ENCODE peak calls at places on chromosome 16, in ten cellular contexts. I, N, V, G, O, B, K, Y, W and P are unnamed samples.

GRCh38 chr16:19284207-19284606 is 1.3 kb upstream of the CLEC19A start:
- DNase-seq in O (peak), I (peak), G (no peak), K (no peak), W (no peak), N (peak), Y (no peak), V (no peak), B (peak), P (no peak)

GRCh38 chr16:87955302-87956168 is 4.3 kb downstream of the BANP start:
- DNase-seq in B (no peak), Y (no peak), N (no peak), I (no peak), O (no peak), G (peak), K (no peak), V (no peak), W (no peak), P (no peak)

GRCh38 chr16:82396509-82396908 is 226.5 kb upstream of the MPHOSPH6 start:
- DNase-seq in K (no peak), O (no peak), B (no peak), W (no peak), Y (no peak), N (no peak), G (no peak), I (no peak), V (no peak), P (no peak)

GRCh38 chr16:67652578-67653130 is 7.4 kb downstream of the ACD start:
- DNase-seq in N (no peak), O (peak), W (no peak), K (no peak), Y (peak), B (no peak), V (peak), I (no peak), G (no peak), P (no peak)

GRCh38 chr16:30931068-30931655 is 7.8 kb downstream of the FBXL19 start:
- DNase-seq in Y (no peak), O (no peak), B (no peak), I (no peak), K (no peak), W (no peak), G (no peak), N (no peak), V (no peak), P (no peak)

GRCh38 chr16:85838876-85839585 is 39.5 kb downstream of the COX4I1 start:
- DNase-seq in N (no peak), G (no peak), V (no peak), K (no peak), Y (peak), I (no peak), B (no peak), W (no peak), O (no peak), P (no peak)

GRCh38 chr16:25270577-25270976 is 12.9 kb upstream of the ZKSCAN2 start:
- DNase-seq in N (no peak), B (no peak), O (no peak), W (no peak), V (no peak), K (no peak), I (no peak), Y (no peak), G (no peak), P (no peak)

GRCh38 chr16:83967838-83968482 is at the start of gene NECAB2:
- DNase-seq in O (peak), Y (peak), W (no peak), I (peak), N (no peak), K (no peak), G (peak), V (peak), B (no peak), P (no peak)

GRCh38 chr16:21560462-21560861 is 38.9 kb upstream of the METTL9 start:
- DNase-seq in W (peak), V (no peak), N (no peak), G (no peak), Y (no peak), K (peak), B (no peak), O (no peak), I (peak), P (no peak)

GRCh38 chr16:8878523-8878911 is 3.6 kb upstream of the LITAFD start:
- DNase-seq in O (no peak), I (no peak), K (no peak), V (no peak), N (no peak), W (no peak), G (peak), B (no peak), Y (no peak), P (no peak)

GRCh38 chr16:70470927-70471341 is 16.5 kb downstream of the FCSK start:
- DNase-seq in K (no peak), B (no peak), I (peak), Y (peak), V (no peak), N (peak), O (peak), G (peak), W (no peak), P (no peak)

GRCh38 chr16:46627746-46628145 is 6.6 kb upstream of the SHCBP1 start:
- DNase-seq in W (no peak), B (no peak), O (no peak), Y (no peak), I (no peak), V (no peak), G (peak), K (no peak), N (no peak), P (no peak)

GRCh38 chr16:46629331-46629843 is 8.2 kb upstream of the SHCBP1 start:
- DNase-seq in V (no peak), W (no peak), K (no peak), I (no peak), O (no peak), G (peak), Y (no peak), N (no peak), B (no peak), P (no peak)

DNA sequence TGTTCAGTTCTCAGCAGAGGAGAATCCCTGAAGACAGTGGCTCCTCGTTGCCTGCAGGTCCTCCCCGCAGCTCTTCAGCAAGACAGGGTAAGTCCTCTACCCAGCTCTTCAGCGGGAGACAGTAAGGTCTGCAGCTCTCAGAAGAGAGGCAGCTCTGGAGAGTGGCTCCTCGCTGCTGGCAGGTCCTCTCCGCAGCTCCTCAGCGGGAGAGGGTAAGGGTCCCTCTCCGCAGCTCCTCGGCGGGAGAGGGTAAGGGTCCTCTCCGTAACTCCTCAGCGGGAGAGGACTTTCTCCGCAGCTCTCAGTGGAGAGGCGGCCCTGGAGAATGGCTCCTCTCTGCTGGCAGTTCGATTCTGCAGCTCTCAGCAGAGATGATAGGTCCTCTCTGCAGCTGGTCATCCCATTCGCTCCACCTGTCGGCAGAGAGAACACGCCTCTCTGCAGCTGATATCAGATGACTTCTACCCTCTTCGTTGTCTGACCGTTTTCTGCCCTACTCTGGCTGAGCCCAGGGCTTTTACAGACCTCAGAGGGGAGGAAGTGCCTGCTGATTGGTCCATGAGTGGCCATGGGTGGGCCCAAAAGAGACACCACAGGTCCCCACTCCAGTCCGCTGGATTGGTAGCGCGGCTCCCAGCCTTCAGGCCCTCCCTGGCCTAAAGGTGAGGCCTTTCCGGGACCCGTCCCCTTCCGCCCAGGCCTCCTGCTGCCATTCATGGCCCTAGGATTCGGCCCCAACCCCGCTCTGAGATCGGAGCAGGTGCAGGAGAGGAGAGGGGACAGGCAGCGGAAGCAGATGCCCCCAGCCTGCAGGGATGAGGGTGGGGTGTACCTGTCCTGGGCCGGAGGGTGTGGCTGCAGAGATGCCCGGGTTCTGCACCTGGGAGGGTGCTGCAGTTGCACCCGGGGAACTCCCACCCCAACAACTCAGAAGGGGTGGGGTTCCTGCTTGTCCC is 11.9 kb upstream of the SHCBP1 start:
- DNase-seq in V (no peak), B (no peak), K (no peak), W (no peak), Y (no peak), N (no peak), I (no peak), G (no peak), O (no peak), P (no peak)
- TF ChIP-seq POLR2A in V (no peak), B (no peak), K (no peak), W (no peak), Y (no peak), N (no peak), I (no peak), G (no peak), O (no peak), P (no peak)

DNA sequence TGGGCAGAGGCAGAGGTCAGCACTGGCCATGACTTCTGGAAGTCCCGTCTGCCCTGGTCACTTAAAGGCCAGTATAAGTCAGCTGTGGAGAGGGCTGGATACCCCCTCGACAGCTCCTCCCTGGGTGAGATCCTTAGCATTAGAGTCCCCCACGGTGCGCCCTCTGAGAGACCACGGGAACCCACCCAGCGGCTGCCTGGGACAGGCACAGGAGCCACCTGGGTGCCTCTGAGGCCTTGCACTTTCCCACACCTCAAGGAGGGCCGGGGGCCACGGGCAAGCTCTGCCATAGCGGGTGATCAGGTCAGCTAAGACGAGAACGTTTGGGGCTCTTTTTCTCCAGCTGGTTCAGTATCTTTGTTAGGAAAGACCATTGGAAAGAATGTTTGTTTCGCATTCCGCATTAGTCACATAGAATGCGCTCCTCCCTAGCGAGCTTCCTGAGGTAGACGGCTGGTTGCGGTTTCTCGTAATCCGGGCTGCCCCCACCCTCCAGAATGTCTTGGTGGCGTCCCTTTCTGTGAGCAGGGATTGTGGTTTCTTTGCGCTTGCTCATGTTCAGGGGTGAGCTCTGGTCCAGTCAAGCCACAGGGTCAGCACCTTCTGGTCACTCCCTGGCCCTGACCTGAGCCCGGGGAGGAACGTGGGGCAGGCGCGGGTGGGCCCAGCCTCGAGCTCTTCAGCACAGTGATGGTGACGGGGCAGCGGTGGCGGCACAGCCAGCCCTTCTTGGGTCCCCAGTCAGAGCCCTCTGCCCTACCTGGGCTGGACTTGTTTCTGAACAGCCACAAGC is 25.2 kb downstream of the NME3 start:
- DNase-seq in G (peak), W (no peak), I (no peak), K (no peak), O (no peak), N (no peak), Y (no peak), V (no peak), B (no peak), P (no peak)
- TF ChIP-seq POLR2A in G (no peak), W (no peak), I (no peak), K (no peak), O (no peak), N (no peak), Y (no peak), V (no peak), B (no peak), P (no peak)

GRCh38 chr16:3274490-3274889 is 8.8 kb upstream of the ZNF263 start:
- DNase-seq in B (no peak), V (no peak), N (no peak), Y (no peak), W (no peak), I (no peak), K (no peak), G (peak), O (no peak), P (no peak)
- TF ChIP-seq POLR2A in B (no peak), V (no peak), N (no peak), Y (no peak), W (no peak), I (no peak), K (no peak), G (no peak), O (no peak), P (no peak)

GRCh38 chr16:57948027-57948426 is 22.9 kb downstream of the CNGB1 start:
- DNase-seq in B (no peak), O (no peak), Y (no peak), V (no peak), I (no peak), W (no peak), K (no peak), G (no peak), N (no peak), P (no peak)

GRCh38 chr16:57949013-57949412 is 21.9 kb downstream of the CNGB1 start:
- DNase-seq in Y (peak), W (no peak), O (no peak), G (no peak), K (no peak), N (no peak), V (no peak), I (no peak), B (no peak), P (no peak)

GRCh38 chr16:57946181-57946801 is 24.6 kb downstream of the CNGB1 start:
- DNase-seq in N (no peak), K (no peak), B (no peak), W (no peak), Y (no peak), I (no peak), V (no peak), O (no peak), G (no peak), P (no peak)

GRCh38 chr16:57944961-57945739 is 25.8 kb downstream of the CNGB1 start:
- DNase-seq in W (no peak), B (no peak), I (no peak), K (no peak), G (no peak), N (no peak), O (no peak), V (no peak), Y (no peak), P (no peak)

GRCh38 chr16:57945740-57946138 is 25.2 kb downstream of the CNGB1 start:
- DNase-seq in Y (no peak), N (no peak), G (no peak), B (no peak), I (no peak), O (no peak), W (no peak), V (no peak), K (no peak), P (no peak)
- TF ChIP-seq POLR2A in Y (no peak), N (no peak), G (no peak), B (no peak), I (no peak), O (no peak), W (no peak), V (no peak), K (no peak), P (no peak)

DNA sequence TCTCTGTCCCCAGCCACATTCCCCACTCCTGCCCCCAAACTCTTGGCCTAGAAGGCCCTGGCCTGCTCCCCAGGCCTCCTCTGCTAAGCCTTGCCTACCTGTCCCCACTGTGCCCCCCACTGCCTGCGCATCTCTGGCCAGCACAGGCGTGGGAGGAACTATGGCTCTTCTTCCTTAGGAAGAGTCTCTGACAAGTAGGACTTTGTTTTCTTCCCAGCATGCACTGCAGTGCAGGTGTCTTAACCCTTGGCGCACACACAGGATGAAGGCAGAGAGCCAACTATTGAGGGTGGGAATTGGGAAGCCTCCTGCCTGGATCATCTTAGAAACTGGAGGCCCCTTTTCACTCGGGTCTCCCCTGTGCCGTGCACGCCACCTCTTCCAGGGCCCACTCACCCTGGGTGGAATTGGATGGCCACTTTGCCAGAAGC is 3.6 kb downstream of the AMDHD2 start:
- DNase-seq in W (no peak), B (no peak), O (no peak), I (no peak), Y (peak), G (no peak), K (no peak), N (no peak), V (no peak), P (no peak)
- TF ChIP-seq POLR2A in W (no peak), B (no peak), O (no peak), I (no peak), Y (peak), G (no peak), K (no peak), N (no peak), V (no peak), P (no peak)

GRCh38 chr16:188674-189073 is 8.4 kb downstream of the HBQ1 start:
- DNase-seq in N (no peak), O (no peak), V (no peak), I (no peak), Y (no peak), K (no peak), B (no peak), W (no peak), G (no peak), P (no peak)

GRCh38 chr16:191783-192294 is 11.6 kb downstream of the HBQ1 start:
- DNase-seq in W (no peak), G (peak), I (no peak), O (no peak), K (no peak), B (no peak), N (no peak), Y (no peak), V (no peak), P (no peak)

GRCh38 chr16:192686-193085 is 12.4 kb downstream of the HBQ1 start:
- DNase-seq in W (no peak), B (no peak), I (no peak), G (no peak), O (no peak), K (no peak), N (no peak), V (no peak), Y (no peak), P (no peak)

GRCh38 chr16:187330-187729 is 7.1 kb downstream of the HBQ1 start:
- DNase-seq in O (no peak), V (no peak), I (no peak), N (no peak), G (no peak), Y (no peak), K (no peak), W (no peak), B (no peak), P (no peak)

DNA sequence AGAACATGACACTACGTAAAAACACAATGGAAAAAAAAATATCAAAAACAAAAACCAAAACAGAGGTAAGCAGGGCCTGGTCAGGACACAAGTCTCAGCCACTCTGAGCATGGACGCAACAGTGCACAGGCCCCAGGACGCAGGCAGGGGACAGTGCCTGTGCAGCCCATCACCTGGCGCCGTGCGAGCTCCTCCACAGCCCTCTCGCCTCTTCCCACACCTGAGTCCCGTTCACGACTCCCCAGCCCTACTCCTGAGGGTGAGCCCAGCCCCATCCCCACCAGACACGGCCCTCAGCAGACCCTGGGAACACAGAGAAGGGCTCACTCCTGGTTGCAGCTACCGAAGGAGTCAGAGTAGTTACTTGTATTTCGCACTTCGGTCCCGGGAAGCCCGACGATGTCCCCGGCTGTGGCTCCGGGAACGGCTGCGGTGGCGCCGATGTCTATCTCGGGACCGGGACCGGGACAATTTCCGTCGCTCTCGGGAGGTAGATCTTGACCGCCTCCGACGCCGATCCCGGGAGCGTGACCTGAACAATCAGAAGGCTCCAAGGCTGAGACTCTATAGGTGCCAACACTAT is 9.4 kb downstream of the HBQ1 start:
- DNase-seq in I (no peak), Y (no peak), B (no peak), N (no peak), G (no peak), K (no peak), V (no peak), W (no peak), O (no peak), P (no peak)
- TF ChIP-seq POLR2A in I (no peak), Y (no peak), B (no peak), N (no peak), G (no peak), K (no peak), V (no peak), W (no peak), O (no peak), P (no peak)

GRCh38 chr16:27268376-27269299 is at the start of gene NSMCE1:
- DNase-seq in B (peak), K (peak), W (peak), G (peak), V (peak), O (peak), I (peak), Y (peak), N (peak), P (peak)
- TF ChIP-seq POLR2A in B (peak), K (no peak), W (peak), G (peak), V (peak), O (peak), I (peak), Y (peak), N (peak), P (peak)

GRCh38 chr16:2152695-2153506 is 2.7 kb upstream of the TRAF7 start:
- DNase-seq in W (no peak), K (peak), G (no peak), V (peak), B (no peak), Y (peak), I (peak), O (no peak), N (no peak), P (no peak)
- TF ChIP-seq POLR2A in W (no peak), K (no peak), G (peak), V (no peak), B (no peak), Y (no peak), I (no peak), O (no peak), N (peak), P (no peak)